ENCODE peak calls at places on chromosomes 16 and 17, in six cellular contexts. Z, R, V, T, B and K are unnamed samples.

GRCh38 chr16:85436207-85436606 is 176.9 kb upstream of the GSE1 start:
- DNase-seq in R (no peak), Z (no peak), V (no peak), T (no peak), B (no peak), K (no peak)

GRCh38 chr17:5418858-5419355 is 555 bp downstream of the NUP88 start:
- DNase-seq in R (peak), V (peak), Z (peak), B (peak), T (peak), K (peak)

GRCh38 chr16:11907160-11907970 is 8.4 kb downstream of the GSPT1 start:
- DNase-seq in B (peak), T (no peak), Z (no peak), V (no peak), R (no peak), K (no peak)

GRCh38 chr16:4908854-4909401 is 28.0 kb downstream of the PPL start:
- DNase-seq in Z (no peak), T (no peak), V (no peak), B (no peak), R (no peak), K (no peak)

GRCh38 chr17:40459646-40460584 is 16.7 kb downstream of the IGFBP4 start:
- DNase-seq in R (no peak), T (no peak), Z (no peak), B (no peak), V (no peak), K (no peak)

GRCh38 chr17:64066709-64067108 is 46.3 kb upstream of the ICAM2 start:
- DNase-seq in V (peak), R (no peak), T (no peak), B (no peak), Z (no peak), K (no peak)

GRCh38 chr16:52597073-52597771 is 50.3 kb upstream of the TOX3 start:
- DNase-seq in T (no peak), R (no peak), B (no peak), Z (no peak), V (no peak), K (peak)

GRCh38 chr16:78742501-78743283 is 643.2 kb downstream of the WWOX start:
- DNase-seq in V (peak), R (peak), T (no peak), Z (no peak), B (no peak), K (no peak)

GRCh38 chr17:66772148-66772812 is 62.6 kb upstream of the CACNG5 start:
- DNase-seq in V (no peak), Z (no peak), B (no peak), T (no peak), R (no peak), K (no peak)

GRCh38 chr17:28985950-28986713 is 19.7 kb downstream of the SEZ6 start:
- DNase-seq in V (no peak), Z (no peak), T (no peak), R (no peak), B (peak), K (no peak)